ENCODE peak calls at places on chromosome 3, in seven cellular contexts. Q, I, T, Z, V, K and W are unnamed samples.

GRCh38 chr3:188947983-188948657 is 223.7 kb upstream of the TPRG1 start:
- DNase-seq in Z (peak; percentile 99), V (no peak), I (no peak), Q (peak; percentile 98), T (peak; percentile 89), K (peak; percentile 80), W (peak; percentile 94)

GRCh38 chr3:111321786-111322185 is 220.2 kb upstream of the CD96 start:
- DNase-seq in Q (no peak), I (no peak), Z (no peak), K (no peak), V (no peak), T (no peak), W (no peak)

GRCh38 chr3:134037168-134037567 is 7.4 kb upstream of the SLCO2A1 start:
- DNase-seq in K (no peak), I (no peak), V (no peak), T (no peak), Z (no peak), Q (no peak), W (no peak)

GRCh38 chr3:191141728-191142127 is 57.3 kb upstream of the OSTN start:
- DNase-seq in Z (no peak), I (peak; percentile 24), V (no peak), Q (no peak), K (peak; percentile 83), T (no peak), W (no peak)

GRCh38 chr3:71168043-71168720 is 415.3 kb downstream of the FOXP1 start:
- DNase-seq in I (peak; percentile 43), K (peak; percentile 46), T (no peak), Z (no peak), Q (no peak), V (no peak), W (no peak)

GRCh38 chr3:155555479-155556065 is 189.3 kb downstream of the PLCH1 start:
- DNase-seq in V (no peak), I (no peak), Z (no peak), T (no peak), Q (no peak), K (no peak), W (no peak)

GRCh38 chr3:196711838-196712513 is at the start of the genes CEP19 and PIGX:
- DNase-seq in V (peak; percentile 96), Z (peak; percentile 81), Q (peak; percentile 75), T (peak; percentile 68), K (peak; percentile 67), I (peak; percentile 57), W (peak; percentile 85)

GRCh38 chr3:19931767-19932188 is 2.2 kb downstream of the EFHB start:
- DNase-seq in T (no peak), V (no peak), Q (no peak), K (peak; percentile 3), I (no peak), Z (no peak), W (no peak)

GRCh38 chr3:52055537-52056351 is 627 bp downstream of the DUSP7 start:
- DNase-seq in Q (no peak), T (peak; percentile 81), Z (peak; percentile 20), V (peak; percentile 62), I (no peak), K (peak; percentile 19), W (peak; percentile 68)

GRCh38 chr3:144142151-144142855 is 170.7 kb downstream of the DIPK2A start:
- DNase-seq in Q (no peak), Z (no peak), T (no peak), V (no peak), K (peak; percentile 60), I (peak; percentile 48), W (no peak)

GRCh38 chr3:67635257-67635656 is 19.2 kb downstream of the SUCLG2 start:
- DNase-seq in K (peak; percentile 89), Q (no peak), V (no peak), Z (no peak), I (peak; percentile 71), T (no peak), W (no peak)

GRCh38 chr3:99747915-99748314 is 69.7 kb upstream of the CMSS1 start:
- DNase-seq in V (no peak), Z (peak; percentile 16), I (no peak), Q (no peak), K (peak; percentile 41), T (peak; percentile 28), W (no peak)

GRCh38 chr3:146504546-146505197 is 35.3 kb upstream of the PLSCR2 start:
- DNase-seq in Z (no peak), Q (no peak), I (no peak), V (no peak), K (no peak), T (peak; percentile 68), W (no peak)

GRCh38 chr3:42780892-42781700 is 8.0 kb upstream of the CCDC13 start:
- DNase-seq in Z (peak; percentile 62), I (no peak), V (no peak), K (peak; percentile 71), Q (no peak), T (peak; percentile 88), W (no peak)

GRCh38 chr3:174016186-174016585 is 618.6 kb downstream of the NLGN1 start:
- DNase-seq in K (peak; percentile 88), I (peak; percentile 33), V (no peak), Q (no peak), Z (no peak), T (no peak), W (no peak)

GRCh38 chr3:46929324-46929723 is 47.2 kb downstream of the CCDC12 start:
- DNase-seq in T (no peak), I (no peak), V (no peak), Q (peak; percentile 16), K (no peak), Z (no peak), W (no peak)

GRCh38 chr3:94423566-94423965 is 360.7 kb downstream of the NSUN3 start:
- DNase-seq in K (no peak), Z (no peak), V (no peak), Q (no peak), T (no peak), I (peak; percentile 37), W (no peak)

GRCh38 chr3:88036221-88036620 is 22.6 kb downstream of the CGGBP1 start:
- DNase-seq in V (no peak), Z (no peak), T (no peak), I (no peak), K (no peak), Q (no peak), W (no peak)

GRCh38 chr3:71330505-71330904 is 253.0 kb downstream of the FOXP1 start:
- DNase-seq in Z (no peak), Q (no peak), V (no peak), K (no peak), T (no peak), I (no peak), W (no peak)

GRCh38 chr3:194671900-194672808 is at the start of gene LSG1:
- DNase-seq in V (peak; percentile 80), K (peak; percentile 91), T (peak; percentile 98), I (peak; percentile 87), Z (peak; percentile 98), Q (peak; percentile 89), W (peak; percentile 93)

GRCh38 chr3:120218981-120219380 is 66.0 kb downstream of the GPR156 start:
- DNase-seq in T (no peak), Z (no peak), V (no peak), I (no peak), Q (no peak), K (no peak), W (no peak)

GRCh38 chr3:50189274-50189673 is 2.1 kb upstream of the GNAT1 start:
- DNase-seq in Z (peak; percentile 32), K (peak; percentile 70), Q (peak; percentile 75), V (no peak), I (peak; percentile 55), T (peak; percentile 92), W (peak; percentile 78)

GRCh38 chr3:57681691-57682090 is 11.2 kb downstream of the DENND6A start:
- DNase-seq in Q (no peak), I (no peak), T (no peak), Z (no peak), K (no peak), V (no peak), W (no peak)

GRCh38 chr3:52032702-52033408 is 23.5 kb downstream of the DUSP7 start:
- DNase-seq in Z (no peak), K (no peak), I (no peak), T (no peak), Q (no peak), V (no peak), W (no peak)

GRCh38 chr3:178198329-178198728 is 337.9 kb upstream of the KCNMB2 start:
- DNase-seq in T (no peak), Z (no peak), V (no peak), Q (no peak), K (no peak), I (no peak), W (no peak)

GRCh38 chr3:17810759-17811158 is 68.3 kb upstream of the TBC1D5 start:
- DNase-seq in T (peak; percentile 41), V (no peak), I (no peak), K (peak; percentile 25), Z (no peak), Q (no peak), W (no peak)

GRCh38 chr3:64440498-64440897 is 215.2 kb upstream of the PRICKLE2 start:
- DNase-seq in K (peak; percentile 54), Q (no peak), Z (no peak), I (no peak), V (no peak), T (no peak), W (peak; percentile 71)

GRCh38 chr3:61589856-61590255 is 28.5 kb downstream of the PTPRG start:
- DNase-seq in Z (no peak), Q (no peak), K (peak; percentile 68), T (no peak), I (no peak), V (no peak), W (no peak)

GRCh38 chr3:9397911-9398714 is 698 bp downstream of the SETD5 start:
- DNase-seq in Z (peak; percentile 54), V (peak; percentile 42), Q (peak; percentile 46), K (no peak), T (peak; percentile 63), I (no peak), W (peak; percentile 70)